ENCODE peak calls at places on chromosomes 6 and 20, in ten cellular contexts. D is astrocyte, G is neural crest cell, S is left colon, Z is HL-60, I is AG09319, J is NCI-H510A, A is Panc1, M is right cardiac atrium, E is GM19239. L is an unnamed sample.

GRCh38 chr6:145848555-145848954 is 34.0 kb upstream of the FBXO30 start:
- DNase-seq in E (no peak), M (no peak), D (no peak), A (no peak), J (no peak), Z (no peak), I (no peak), G (no peak), S (no peak), L (no peak)

GRCh38 chr20:35662541-35662940 is 2.2 kb downstream of the CPNE1 start:
- DNase-seq in S (no peak), Z (no peak), A (no peak), E (no peak), J (no peak), I (no peak), D (no peak), G (no peak), M (no peak), L (no peak)

GRCh38 chr20:59831024-59831900 is 102.2 kb downstream of the SYCP2 start:
- DNase-seq in E (no peak), G (no peak), A (no peak), D (no peak), S (peak; percentile 69), J (peak; percentile 71), M (no peak), I (no peak), Z (no peak), L (no peak)

GRCh38 chr20:1702288-1702687 is 44.7 kb upstream of the SIRPG start:
- DNase-seq in Z (peak; percentile 22), D (peak; percentile 69), M (no peak), A (no peak), S (no peak), I (no peak), J (no peak), E (no peak), G (no peak), L (no peak)

GRCh38 chr20:37524859-37525708 is 2.6 kb downstream of the BLCAP start:
- DNase-seq in D (peak; percentile 54), I (no peak), Z (no peak), A (no peak), J (peak; percentile 65), G (no peak), S (no peak), E (no peak), M (no peak), L (no peak)

GRCh38 chr6:35919085-35919826 is 1.6 kb downstream of the SRPK1 start:
- DNase-seq in E (no peak), D (peak; percentile 32), M (no peak), S (no peak), I (no peak), G (no peak), J (no peak), Z (peak; percentile 68), A (no peak), L (peak; percentile 63)

GRCh38 chr6:106975699-106976032 is 1.1 kb upstream of the CD24 start:
- DNase-seq in Z (no peak), I (no peak), M (no peak), S (no peak), J (no peak), A (no peak), E (no peak), G (no peak), D (peak; percentile 12), L (peak; percentile 57)

GRCh38 chr6:134936927-134937326 is 13.0 kb downstream of the ALDH8A1 start:
- DNase-seq in D (peak; percentile 94), G (no peak), Z (no peak), J (no peak), M (no peak), A (no peak), I (no peak), S (no peak), E (no peak), L (no peak)

GRCh38 chr6:149488815-149489214 is 4.0 kb upstream of the ZC3H12D start:
- DNase-seq in J (peak; percentile 12), G (no peak), A (no peak), I (no peak), D (no peak), E (no peak), Z (no peak), M (no peak), S (no peak), L (no peak)

GRCh38 chr20:51400051-51400926 is 142.2 kb downstream of the NFATC2 start:
- DNase-seq in D (no peak), A (no peak), S (no peak), J (no peak), I (no peak), M (no peak), G (no peak), Z (no peak), E (peak; percentile 83), L (no peak)

GRCh38 chr6:142731611-142732010 is 213.4 kb downstream of the HIVEP2 start:
- DNase-seq in J (no peak), S (no peak), M (no peak), Z (no peak), D (no peak), I (no peak), E (no peak), G (no peak), A (no peak), L (no peak)

GRCh38 chr6:104472245-104472644 is 387.5 kb downstream of the HACE1 start:
- DNase-seq in S (no peak), E (no peak), G (no peak), A (no peak), J (no peak), Z (no peak), I (no peak), M (no peak), D (no peak), L (peak; percentile 98)

GRCh38 chr6:53796791-53797190 is 2.0 kb downstream of the LRRC1 start:
- DNase-seq in S (no peak), G (no peak), I (no peak), E (no peak), J (no peak), D (peak; percentile 32), A (no peak), M (no peak), Z (no peak), L (no peak)

GRCh38 chr20:53163486-53163885 is 191.3 kb downstream of the TSHZ2 start:
- DNase-seq in E (no peak), S (no peak), I (no peak), M (no peak), G (no peak), J (no peak), Z (no peak), D (peak; percentile 99), A (no peak), L (no peak)

GRCh38 chr6:121932071-121933009 is 467.1 kb upstream of the HSF2 start:
- DNase-seq in A (peak; percentile 46), E (no peak), J (no peak), G (no peak), Z (no peak), I (peak; percentile 92), M (peak; percentile 56), D (peak; percentile 90), S (no peak), L (peak; percentile 94)

GRCh38 chr20:18984238-18985200 is 170.9 kb downstream of the SCP2D1 start:
- DNase-seq in M (peak; percentile 63), D (no peak), A (no peak), J (peak; percentile 79), E (no peak), Z (no peak), S (no peak), I (no peak), G (no peak), L (peak; percentile 97)

GRCh38 chr6:160379464-160379863 is 31.3 kb downstream of the SLC22A3 start:
- DNase-seq in D (peak; percentile 50), J (no peak), Z (no peak), A (no peak), I (peak; percentile 18), G (no peak), M (no peak), E (no peak), S (no peak), L (no peak)

GRCh38 chr20:36467076-36467999 is 74.0 kb upstream of the MYL9 start:
- DNase-seq in E (no peak), A (no peak), S (peak; percentile 69), G (no peak), I (no peak), D (no peak), J (peak; percentile 52), Z (no peak), M (peak; percentile 85), L (peak; percentile 93)

GRCh38 chr6:34056301-34056700 is 89.6 kb downstream of the GRM4 start:
- DNase-seq in I (peak; percentile 44), Z (no peak), D (no peak), S (peak; percentile 70), A (no peak), M (peak; percentile 89), J (peak; percentile 61), E (no peak), G (peak; percentile 16), L (peak; percentile 61)

GRCh38 chr6:79984261-79984660 is 20.2 kb upstream of the TTK start:
- DNase-seq in A (no peak), M (no peak), D (peak; percentile 61), I (no peak), E (no peak), J (no peak), G (no peak), Z (no peak), S (no peak), L (peak; percentile 9)

GRCh38 chr6:84892666-84893065 is 128.3 kb upstream of the TBX18 start:
- DNase-seq in A (no peak), S (no peak), D (peak; percentile 4), E (no peak), G (no peak), Z (no peak), I (no peak), J (no peak), M (no peak), L (no peak)

L was measured in NCI-H69.